ENCODE peak calls at places on chromosome 18, in six cellular contexts. B, S, H, U, N and M are unnamed samples.
A peak's percentile ranks its signal among the peaks of the same experiment; 100 is the strongest.

GRCh38 chr18:37538526-37539205 is 26.9 kb downstream of the CELF4 start:
- DNase-seq in B (no peak), S (no peak), H (no peak), U (no peak), N (no peak), M (no peak)

GRCh38 chr18:76844742-76845477 is 22.6 kb downstream of the ZNF236 start:
- DNase-seq in B (no peak), S (no peak), H (no peak), U (no peak), N (no peak), M (no peak)

GRCh38 chr18:37570336-37570930 is 4.8 kb upstream of the CELF4 start:
- DNase-seq in B (no peak), S (no peak), H (no peak), U (no peak), N (no peak), M (no peak)

GRCh38 chr18:36809590-36810381 is 19.0 kb downstream of the TPGS2 start:
- DNase-seq in B (peak; percentile 14), S (peak; percentile 66), H (no peak), U (peak; percentile 81), N (peak; percentile 59), M (peak; percentile 28)

GRCh38 chr18:717003-717402 is 4.6 kb upstream of the ENOSF1 start:
- DNase-seq in B (no peak), S (no peak), H (no peak), U (no peak), N (no peak), M (no peak)

GRCh38 chr18:52339891-52340371 is at the start of gene DCC:
- DNase-seq in B (peak; percentile 34), S (no peak), H (no peak), U (no peak), N (peak; percentile 21), M (peak; percentile 38)

GRCh38 chr18:57446322-57446721 is 11.1 kb downstream of the ONECUT2 start:
- DNase-seq in B (no peak), S (no peak), H (no peak), U (peak; percentile 29), N (no peak), M (no peak)

GRCh38 chr18:58934356-58934755 is 69.7 kb downstream of the ZNF532 start:
- DNase-seq in B (no peak), S (no peak), H (no peak), U (no peak), N (no peak), M (no peak)

GRCh38 chr18:54626779-54627178 is 35.7 kb downstream of the DYNAP start:
- DNase-seq in B (no peak), S (no peak), H (no peak), U (no peak), N (no peak), M (no peak)

GRCh38 chr18:27428716-27429475 is 243.8 kb upstream of the CHST9 start:
- DNase-seq in B (no peak), S (no peak), H (no peak), U (no peak), N (no peak), M (no peak)

GRCh38 chr18:39742015-39742466 is 2176.4 kb upstream of the CELF4 start:
- DNase-seq in B (no peak), S (peak; percentile 10), H (no peak), U (no peak), N (no peak), M (no peak)

GRCh38 chr18:31587538-31587937 is 4.1 kb upstream of the TTR start:
- DNase-seq in B (no peak), S (peak; percentile 2), H (no peak), U (no peak), N (no peak), M (no peak)

GRCh38 chr18:11411021-11411420 is 198.4 kb upstream of the SLC35G4 start:
- DNase-seq in B (no peak), S (no peak), H (no peak), U (no peak), N (no peak), M (no peak)

GRCh38 chr18:58309099-58309498 is 265.1 kb downstream of the NEDD4L start:
- DNase-seq in B (no peak), S (no peak), H (no peak), U (no peak), N (no peak), M (no peak)

GRCh38 chr18:21293479-21293878 is 51.4 kb downstream of the GREB1L start:
- DNase-seq in B (no peak), S (no peak), H (no peak), U (no peak), N (no peak), M (no peak)

GRCh38 chr18:78611201-78611800 is 368.3 kb upstream of the SALL3 start:
- DNase-seq in B (no peak), S (no peak), H (no peak), U (no peak), N (no peak), M (no peak)

GRCh38 chr18:54911551-54911950 is 47.7 kb downstream of the CCDC68 start:
- DNase-seq in B (no peak), S (no peak), H (no peak), U (no peak), N (no peak), M (no peak)

GRCh38 chr18:30787410-30787809 is 255.1 kb downstream of the DSC3 start:
- DNase-seq in B (no peak), S (no peak), H (no peak), U (no peak), N (no peak), M (no peak)

GRCh38 chr18:11279461-11279860 is 130.1 kb upstream of the PIEZO2 start:
- DNase-seq in B (no peak), S (no peak), H (no peak), U (no peak), N (no peak), M (no peak)

GRCh38 chr18:63067939-63068338 is 251.6 kb downstream of the BCL2 start:
- DNase-seq in B (no peak), S (no peak), H (no peak), U (no peak), N (no peak), M (no peak)

GRCh38 chr18:12038082-12038660 is 55.5 kb upstream of the ANKRD62 start:
- DNase-seq in B (peak; percentile 26), S (no peak), H (no peak), U (no peak), N (no peak), M (peak; percentile 40)

GRCh38 chr18:25310045-25310444 is 41.9 kb downstream of the ZNF521 start:
- DNase-seq in B (no peak), S (peak; percentile 75), H (no peak), U (no peak), N (peak; percentile 30), M (no peak)

GRCh38 chr18:63266888-63267790 is 52.4 kb downstream of the BCL2 start:
- DNase-seq in B (no peak), S (no peak), H (no peak), U (no peak), N (no peak), M (no peak)

GRCh38 chr18:76380791-76381405 is 114.1 kb downstream of the ZNF516 start:
- DNase-seq in B (no peak), S (no peak), H (no peak), U (peak; percentile 76), N (no peak), M (no peak)

GRCh38 chr18:25349926-25350560 is 1.9 kb downstream of the ZNF521 start:
- DNase-seq in B (no peak), S (no peak), H (no peak), U (no peak), N (peak; percentile 30), M (no peak)

GRCh38 chr18:45522371-45522770 is 92.9 kb upstream of the SLC14A2 start:
- DNase-seq in B (no peak), S (no peak), H (no peak), U (no peak), N (no peak), M (no peak)

GRCh38 chr18:42271656-42272355 is 316.8 kb downstream of the PIK3C3 start:
- DNase-seq in B (no peak), S (no peak), H (no peak), U (no peak), N (no peak), M (no peak)

DNA sequence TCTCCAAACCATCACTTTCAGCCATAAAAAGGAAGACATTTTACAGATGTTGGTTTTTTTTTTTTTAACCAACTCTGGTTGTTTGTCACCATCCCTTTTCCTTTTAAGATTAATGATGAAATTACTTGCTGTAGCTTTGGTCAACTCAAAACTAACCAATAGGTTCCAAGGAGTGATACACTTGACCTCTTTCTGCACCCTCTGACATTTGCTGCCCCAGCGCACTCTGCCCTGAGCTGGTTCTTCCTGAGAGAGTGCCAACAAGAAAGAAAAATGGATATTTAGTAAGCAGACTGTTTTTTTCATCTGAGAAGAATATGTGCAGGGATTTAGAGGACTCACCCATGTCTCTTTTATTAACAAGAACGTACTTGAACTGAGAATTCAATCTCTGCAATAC is 520.0 kb downstream of the TXNL1 start:
- DNase-seq in B (no peak), S (no peak), H (no peak), U (no peak), N (no peak), M (no peak)
- TF ChIP-seq POLR2A in B (no peak), S (no peak), H (no peak), U (no peak), N (no peak), M (no peak)

DNA sequence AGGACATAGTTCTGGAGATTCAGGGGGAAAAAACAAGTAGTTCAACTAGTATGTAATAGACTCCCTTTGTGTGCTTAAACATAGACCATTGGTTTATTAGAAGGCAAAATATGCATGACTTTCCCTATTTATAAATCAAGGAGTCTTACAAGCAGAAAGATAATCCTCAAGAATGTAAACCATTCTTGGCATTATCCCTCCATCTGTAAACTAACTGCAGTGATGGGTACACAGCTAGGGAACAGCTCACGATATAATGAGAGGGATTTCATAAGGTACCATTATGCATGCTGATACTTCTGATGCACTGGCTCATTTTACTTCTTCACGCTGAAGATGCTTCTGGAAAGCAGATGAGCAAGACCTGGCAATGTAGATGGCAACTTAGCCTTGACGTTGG is 878 bp downstream of the FBXO15 start:
- DNase-seq in B (no peak), S (no peak), H (no peak), U (no peak), N (no peak), M (no peak)
- H3K4me3 ChIP-seq in B (no peak overlapping the region), S (no peak overlapping the region), H (peak overlapping the region; percentile 90), U (no peak overlapping the region), N (peak overlapping the region; percentile 75), M (peak overlapping the region; percentile 86)

DNA sequence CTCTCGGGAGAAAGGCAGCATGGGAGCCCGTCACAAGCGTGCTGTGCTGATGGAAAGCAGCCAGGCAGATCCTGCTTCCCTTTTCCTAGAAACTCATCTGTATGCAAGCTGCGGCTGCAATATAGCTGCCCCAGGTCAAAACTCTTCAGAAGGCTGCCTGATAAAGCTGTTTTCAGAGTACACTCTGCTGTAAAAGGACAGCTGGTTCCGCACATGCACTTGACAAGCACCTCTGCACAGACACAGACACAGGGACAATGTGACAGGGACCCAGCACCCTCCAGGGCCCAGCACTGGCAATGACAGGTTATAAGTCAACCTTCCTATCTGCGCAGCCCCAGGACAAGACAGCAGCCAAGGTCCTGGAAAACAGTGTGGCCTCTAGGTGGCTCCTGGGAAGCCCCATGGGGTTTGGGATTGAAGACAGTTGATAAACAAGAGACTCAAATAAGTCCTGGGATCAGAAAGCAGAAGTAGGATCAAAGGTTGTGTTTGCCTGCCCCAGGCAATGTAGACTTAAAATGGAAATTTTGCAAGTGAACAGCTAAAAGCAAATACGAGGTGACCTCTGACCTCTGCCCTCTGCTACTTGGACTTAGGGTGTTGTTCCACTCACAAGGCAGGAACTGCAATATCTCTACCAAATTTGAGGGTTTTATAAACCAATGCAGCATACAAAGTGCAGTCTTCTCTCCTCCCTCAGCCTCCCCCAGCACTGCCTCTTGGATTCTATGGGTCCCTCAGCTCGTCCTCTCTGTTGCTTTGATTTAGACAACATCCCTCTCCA is 16.9 kb downstream of the SLC66A2 start:
- DNase-seq in B (peak; percentile 62), S (no peak), H (no peak), U (peak; percentile 13), N (peak; percentile 40), M (no peak)
- TF ChIP-seq CTCF in B (peak; percentile 23), S (no peak), H (no peak), U (peak; percentile 30), N (no peak), M (no peak)

GRCh38 chr18:23586249-23587196 is at the start of gene NPC1:
- DNase-seq in B (peak; percentile 95), S (peak; percentile 91), H (peak; percentile 84), U (peak; percentile 94), N (peak; percentile 95), M (peak; percentile 96)
- TF ChIP-seq POLR2A in B (peak; percentile 97), S (peak; percentile 85), H (peak; percentile 68), U (peak; percentile 97), N (peak; percentile 77), M (no peak)